ENCODE peak calls at places on chromosomes 2 and 18, in ten cellular contexts. One of them, this sample, is unnamed.

GRCh38 chr2:71688530-71688929 is 235.2 kb downstream of the DYSF start:
- DNase-seq in brain microvascular endothelial cell: no peak
- DNase-seq in astrocyte of the spinal cord: no peak
- DNase-seq in transverse colon: no peak
- DNase-seq in cardiac fibroblast: no peak
- DNase-seq in tibial artery: no peak
- DNase-seq in fibroblast of villous mesenchyme: no peak
- DNase-seq in pancreas: peak
- DNase-seq in fibroblast of lung: no peak
- DNase-seq in stomach: no peak
- DNase-seq in this sample: no peak

GRCh38 chr2:128369126-128369555 is 50.5 kb upstream of the HS6ST1 start:
- DNase-seq in brain microvascular endothelial cell: no peak
- DNase-seq in astrocyte of the spinal cord: peak
- DNase-seq in transverse colon: no peak
- DNase-seq in cardiac fibroblast: no peak
- DNase-seq in tibial artery: peak
- DNase-seq in fibroblast of villous mesenchyme: peak
- DNase-seq in pancreas: peak
- DNase-seq in fibroblast of lung: peak
- DNase-seq in stomach: no peak
- DNase-seq in this sample: peak

GRCh38 chr18:48028716-48029115 is 98.3 kb upstream of the SMAD2 start:
- DNase-seq in brain microvascular endothelial cell: no peak
- DNase-seq in astrocyte of the spinal cord: no peak
- DNase-seq in transverse colon: no peak
- DNase-seq in cardiac fibroblast: no peak
- DNase-seq in tibial artery: no peak
- DNase-seq in fibroblast of villous mesenchyme: no peak
- DNase-seq in pancreas: no peak
- DNase-seq in fibroblast of lung: no peak
- DNase-seq in stomach: no peak
- DNase-seq in this sample: no peak

GRCh38 chr2:185335879-185336278 is 402.7 kb upstream of the FSIP2 start:
- DNase-seq in brain microvascular endothelial cell: no peak
- DNase-seq in astrocyte of the spinal cord: no peak
- DNase-seq in transverse colon: no peak
- DNase-seq in cardiac fibroblast: no peak
- DNase-seq in tibial artery: no peak
- DNase-seq in fibroblast of villous mesenchyme: no peak
- DNase-seq in pancreas: no peak
- DNase-seq in fibroblast of lung: no peak
- DNase-seq in stomach: no peak
- DNase-seq in this sample: no peak

GRCh38 chr2:133908171-133908570 is 339.9 kb upstream of the NCKAP5 start:
- DNase-seq in brain microvascular endothelial cell: no peak
- DNase-seq in astrocyte of the spinal cord: no peak
- DNase-seq in transverse colon: no peak
- DNase-seq in cardiac fibroblast: no peak
- DNase-seq in tibial artery: no peak
- DNase-seq in fibroblast of villous mesenchyme: no peak
- DNase-seq in pancreas: no peak
- DNase-seq in fibroblast of lung: no peak
- DNase-seq in stomach: no peak
- DNase-seq in this sample: no peak

GRCh38 chr2:239291505-239292350 is 109.1 kb downstream of the HDAC4 start:
- DNase-seq in brain microvascular endothelial cell: no peak
- DNase-seq in astrocyte of the spinal cord: no peak
- DNase-seq in transverse colon: peak
- DNase-seq in cardiac fibroblast: no peak
- DNase-seq in tibial artery: peak
- DNase-seq in fibroblast of villous mesenchyme: no peak
- DNase-seq in pancreas: no peak
- DNase-seq in fibroblast of lung: no peak
- DNase-seq in stomach: no peak
- DNase-seq in this sample: no peak

GRCh38 chr2:42089340-42089925 is 41.6 kb downstream of the PKDCC start:
- DNase-seq in brain microvascular endothelial cell: peak
- DNase-seq in astrocyte of the spinal cord: peak
- DNase-seq in transverse colon: peak
- DNase-seq in cardiac fibroblast: peak
- DNase-seq in tibial artery: peak
- DNase-seq in fibroblast of villous mesenchyme: peak
- DNase-seq in pancreas: peak
- DNase-seq in fibroblast of lung: peak
- DNase-seq in stomach: peak
- DNase-seq in this sample: no peak

GRCh38 chr2:175396696-175397095 is 215.2 kb upstream of the ATP5MC3 start:
- DNase-seq in brain microvascular endothelial cell: no peak
- DNase-seq in astrocyte of the spinal cord: no peak
- DNase-seq in transverse colon: no peak
- DNase-seq in cardiac fibroblast: no peak
- DNase-seq in tibial artery: no peak
- DNase-seq in fibroblast of villous mesenchyme: no peak
- DNase-seq in pancreas: no peak
- DNase-seq in fibroblast of lung: no peak
- DNase-seq in stomach: no peak
- DNase-seq in this sample: no peak

GRCh38 chr2:127049927-127050802 is 56.8 kb downstream of the BIN1 start:
- DNase-seq in brain microvascular endothelial cell: peak
- DNase-seq in astrocyte of the spinal cord: peak
- DNase-seq in transverse colon: peak
- DNase-seq in cardiac fibroblast: peak
- DNase-seq in tibial artery: no peak
- DNase-seq in fibroblast of villous mesenchyme: peak
- DNase-seq in pancreas: peak
- DNase-seq in fibroblast of lung: peak
- DNase-seq in stomach: peak
- DNase-seq in this sample: no peak

GRCh38 chr2:121502781-121503180 is 27.9 kb upstream of the RNU4ATAC start:
- DNase-seq in brain microvascular endothelial cell: no peak
- DNase-seq in astrocyte of the spinal cord: peak
- DNase-seq in transverse colon: no peak
- DNase-seq in cardiac fibroblast: no peak
- DNase-seq in tibial artery: no peak
- DNase-seq in fibroblast of villous mesenchyme: no peak
- DNase-seq in pancreas: no peak
- DNase-seq in fibroblast of lung: peak
- DNase-seq in stomach: no peak
- DNase-seq in this sample: no peak

GRCh38 chr2:121501070-121501469 is 29.6 kb upstream of the RNU4ATAC start:
- DNase-seq in brain microvascular endothelial cell: peak
- DNase-seq in astrocyte of the spinal cord: peak
- DNase-seq in transverse colon: no peak
- DNase-seq in cardiac fibroblast: peak
- DNase-seq in tibial artery: no peak
- DNase-seq in fibroblast of villous mesenchyme: peak
- DNase-seq in pancreas: no peak
- DNase-seq in fibroblast of lung: peak
- DNase-seq in stomach: no peak
- DNase-seq in this sample: peak

GRCh38 chr2:121502246-121502645 is 28.4 kb upstream of the RNU4ATAC start:
- DNase-seq in brain microvascular endothelial cell: peak
- DNase-seq in astrocyte of the spinal cord: peak
- DNase-seq in transverse colon: no peak
- DNase-seq in cardiac fibroblast: peak
- DNase-seq in tibial artery: no peak
- DNase-seq in fibroblast of villous mesenchyme: peak
- DNase-seq in pancreas: no peak
- DNase-seq in fibroblast of lung: peak
- DNase-seq in stomach: no peak
- DNase-seq in this sample: no peak

GRCh38 chr2:121501554-121501953 is 29.1 kb upstream of the RNU4ATAC start:
- DNase-seq in brain microvascular endothelial cell: no peak
- DNase-seq in astrocyte of the spinal cord: peak
- DNase-seq in transverse colon: no peak
- DNase-seq in cardiac fibroblast: no peak
- DNase-seq in tibial artery: no peak
- DNase-seq in fibroblast of villous mesenchyme: no peak
- DNase-seq in pancreas: no peak
- DNase-seq in fibroblast of lung: no peak
- DNase-seq in stomach: no peak
- DNase-seq in this sample: no peak

DNA sequence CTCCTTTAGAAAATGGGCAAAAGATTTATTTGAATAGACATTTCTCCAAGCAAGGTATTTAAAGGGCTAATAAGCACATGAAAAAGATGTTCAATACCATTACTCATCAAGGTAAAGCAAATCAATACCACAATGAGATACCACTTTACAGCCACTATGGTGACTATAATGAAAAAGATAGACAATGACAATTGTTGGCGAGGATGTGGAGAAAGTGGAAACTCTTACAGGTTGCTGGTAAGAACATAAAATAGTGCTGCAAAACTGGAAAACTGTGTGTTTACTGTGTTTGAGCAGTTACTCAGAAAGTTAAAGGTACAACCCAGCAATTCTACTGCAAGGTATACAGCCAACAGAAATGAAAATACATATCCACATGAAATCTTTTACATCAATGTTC is 31.9 kb upstream of the RNU4ATAC start:
- DNase-seq in brain microvascular endothelial cell: no peak
- DNase-seq in astrocyte of the spinal cord: no peak
- DNase-seq in transverse colon: no peak
- DNase-seq in cardiac fibroblast: no peak
- DNase-seq in tibial artery: no peak
- DNase-seq in fibroblast of villous mesenchyme: no peak
- DNase-seq in pancreas: no peak
- DNase-seq in fibroblast of lung: no peak
- DNase-seq in stomach: no peak
- DNase-seq in this sample: no peak
- H3K4me3 ChIP-seq in brain microvascular endothelial cell: no peak
- H3K4me3 ChIP-seq in astrocyte of the spinal cord: no peak
- H3K4me3 ChIP-seq in transverse colon: no peak
- H3K4me3 ChIP-seq in cardiac fibroblast: no peak
- H3K4me3 ChIP-seq in tibial artery: no peak
- H3K4me3 ChIP-seq in fibroblast of villous mesenchyme: no peak
- H3K4me3 ChIP-seq in pancreas: no peak
- H3K4me3 ChIP-seq in fibroblast of lung: no peak
- H3K4me3 ChIP-seq in stomach: no peak
- H3K4me3 ChIP-seq in this sample: no peak

DNA sequence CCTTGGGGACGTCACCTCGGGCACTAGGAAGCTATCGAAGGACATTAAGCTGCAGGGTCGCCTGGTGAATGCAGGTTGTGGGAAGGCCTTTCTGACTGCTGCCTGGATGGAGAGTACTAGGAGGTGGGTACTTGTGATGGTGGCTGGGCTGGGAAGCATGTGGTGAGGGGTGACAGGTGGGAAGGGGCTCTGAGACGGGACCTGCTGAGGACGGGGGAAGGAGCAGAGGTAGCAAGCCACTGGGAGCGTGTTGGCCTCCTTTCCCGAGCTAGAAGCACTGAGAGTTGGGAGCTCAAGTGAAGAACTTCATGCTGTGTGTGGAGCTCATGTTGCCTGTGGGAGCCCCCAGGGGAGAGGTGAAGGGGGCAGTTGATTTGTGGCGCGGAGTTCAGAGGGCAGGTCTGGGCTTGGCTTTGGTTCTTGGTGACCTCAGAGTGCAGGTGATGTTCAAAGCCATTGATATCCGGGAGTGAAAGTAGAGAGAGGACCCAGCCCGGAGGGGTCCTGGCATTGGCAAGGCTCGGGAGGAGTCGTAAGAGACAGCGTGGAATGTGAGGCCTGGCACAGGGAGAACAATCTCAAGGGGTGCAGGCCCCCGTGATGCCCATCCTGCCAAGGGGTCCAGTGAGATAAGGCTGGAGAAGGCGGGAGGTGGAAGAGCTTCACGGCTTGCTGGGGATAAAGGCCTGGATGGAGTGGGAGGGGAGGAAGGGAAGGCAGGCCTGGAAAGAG is 13.2 kb downstream of the MROH2A start:
- DNase-seq in brain microvascular endothelial cell: no peak
- DNase-seq in astrocyte of the spinal cord: no peak
- DNase-seq in transverse colon: no peak
- DNase-seq in cardiac fibroblast: no peak
- DNase-seq in tibial artery: no peak
- DNase-seq in fibroblast of villous mesenchyme: no peak
- DNase-seq in pancreas: no peak
- DNase-seq in fibroblast of lung: no peak
- DNase-seq in stomach: peak
- DNase-seq in this sample: no peak
- TF ChIP-seq CTCF in brain microvascular endothelial cell: no peak
- TF ChIP-seq CTCF in astrocyte of the spinal cord: no peak
- TF ChIP-seq CTCF in transverse colon: no peak
- TF ChIP-seq CTCF in cardiac fibroblast: no peak
- TF ChIP-seq CTCF in tibial artery: no peak
- TF ChIP-seq CTCF in fibroblast of villous mesenchyme: no peak
- TF ChIP-seq CTCF in pancreas: no peak
- TF ChIP-seq CTCF in fibroblast of lung: no peak
- TF ChIP-seq CTCF in stomach: no peak
- TF ChIP-seq CTCF in this sample: no peak

DNA sequence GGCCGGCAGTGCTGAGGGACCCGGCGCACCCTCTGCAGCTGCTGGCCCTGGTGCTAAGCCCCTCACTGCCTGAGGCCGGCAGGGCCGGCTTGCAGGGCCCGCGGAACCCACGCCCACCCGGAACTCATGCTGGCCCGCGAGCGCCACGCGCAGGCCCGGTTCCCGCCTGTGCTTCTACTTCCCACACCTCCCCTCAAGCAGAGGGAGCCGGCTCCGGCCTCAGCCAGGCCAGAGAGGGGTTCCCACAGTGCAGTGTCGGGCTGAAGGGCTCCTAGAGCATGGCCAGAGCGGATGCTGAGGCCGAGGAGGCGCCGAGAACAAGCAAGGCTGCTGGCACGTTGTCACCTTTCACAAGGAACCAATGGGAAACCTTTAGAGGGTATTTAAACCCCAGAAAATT is 36.8 kb upstream of the ZNF532 start:
- DNase-seq in brain microvascular endothelial cell: no peak
- DNase-seq in astrocyte of the spinal cord: no peak
- DNase-seq in transverse colon: no peak
- DNase-seq in cardiac fibroblast: no peak
- DNase-seq in tibial artery: no peak
- DNase-seq in fibroblast of villous mesenchyme: no peak
- DNase-seq in pancreas: no peak
- DNase-seq in fibroblast of lung: no peak
- DNase-seq in stomach: no peak
- DNase-seq in this sample: no peak
- H3K4me3 ChIP-seq in brain microvascular endothelial cell: no peak
- H3K4me3 ChIP-seq in astrocyte of the spinal cord: no peak
- H3K4me3 ChIP-seq in transverse colon: no peak
- H3K4me3 ChIP-seq in cardiac fibroblast: no peak
- H3K4me3 ChIP-seq in tibial artery: no peak
- H3K4me3 ChIP-seq in fibroblast of villous mesenchyme: no peak
- H3K4me3 ChIP-seq in pancreas: no peak
- H3K4me3 ChIP-seq in fibroblast of lung: no peak
- H3K4me3 ChIP-seq in stomach: no peak
- H3K4me3 ChIP-seq in this sample: no peak

DNA sequence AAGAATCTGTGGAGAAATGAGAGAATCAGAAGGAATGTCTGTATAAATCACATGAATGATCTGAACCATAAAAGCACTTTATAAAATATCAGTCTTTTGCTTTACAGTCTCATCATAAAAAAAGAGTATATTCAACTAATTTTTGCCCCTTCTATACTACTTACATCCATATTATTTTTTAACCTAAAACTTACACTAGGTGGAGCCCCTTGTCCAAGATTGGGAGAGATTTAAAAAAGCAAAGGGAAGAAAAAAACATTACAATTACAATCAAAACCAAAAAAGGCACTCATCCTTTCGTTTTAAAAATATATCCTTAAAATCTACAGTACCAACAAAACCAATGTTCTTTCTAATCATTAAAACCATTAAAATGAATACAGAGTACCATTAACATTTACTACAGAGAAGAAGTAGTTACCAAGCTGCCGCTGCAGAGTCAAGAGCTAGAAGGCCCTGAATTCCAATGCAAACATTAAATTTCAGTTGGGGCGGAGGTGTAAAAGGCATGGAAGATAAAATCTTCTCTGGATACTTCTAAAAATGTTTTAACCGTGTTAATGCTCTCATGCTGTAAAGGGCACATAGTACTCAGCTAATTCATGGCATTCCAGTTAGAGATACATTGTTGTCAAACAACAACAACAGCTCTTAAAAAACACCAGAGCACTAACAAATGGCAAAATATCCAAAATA is 56.7 kb upstream of the EPB41L3 start:
- DNase-seq in brain microvascular endothelial cell: no peak
- DNase-seq in astrocyte of the spinal cord: peak
- DNase-seq in transverse colon: no peak
- DNase-seq in cardiac fibroblast: peak
- DNase-seq in tibial artery: no peak
- DNase-seq in fibroblast of villous mesenchyme: peak
- DNase-seq in pancreas: no peak
- DNase-seq in fibroblast of lung: peak
- DNase-seq in stomach: no peak
- DNase-seq in this sample: peak
- TF ChIP-seq CTCF in brain microvascular endothelial cell: peak
- TF ChIP-seq CTCF in astrocyte of the spinal cord: peak
- TF ChIP-seq CTCF in transverse colon: peak
- TF ChIP-seq CTCF in cardiac fibroblast: peak
- TF ChIP-seq CTCF in tibial artery: peak
- TF ChIP-seq CTCF in fibroblast of villous mesenchyme: peak
- TF ChIP-seq CTCF in pancreas: peak
- TF ChIP-seq CTCF in fibroblast of lung: peak
- TF ChIP-seq CTCF in stomach: no peak
- TF ChIP-seq CTCF in this sample: peak